ENCODE peak calls at places on chromosome 3, in eight cellular contexts. One of them, this sample, is unnamed. For H3K27me3, the result is how much of the 10 kb centered on the place peaks cover.

GRCh38 chr3:89504432-89504831 is 397.0 kb downstream of the EPHA3 start:
- DNase-seq in spleen: no peak
- DNase-seq in A673: no peak
- DNase-seq in psoas muscle: no peak
- DNase-seq in adrenal gland: no peak
- DNase-seq in right cardiac atrium: no peak
- DNase-seq in colonic mucosa: no peak
- DNase-seq in lower lobe of right lung: no peak
- DNase-seq in this sample: no peak

GRCh38 chr3:52193059-52193458 is 4.9 kb upstream of the ALAS1 start:
- DNase-seq in adrenal gland: peak
- DNase-seq in psoas muscle: peak
- DNase-seq in colonic mucosa: no peak
- DNase-seq in spleen: no peak
- DNase-seq in A673: no peak
- DNase-seq in lower lobe of right lung: no peak
- DNase-seq in right cardiac atrium: peak
- DNase-seq in this sample: no peak

GRCh38 chr3:146071636-146072035 is 89.3 kb downstream of the PLOD2 start:
- DNase-seq in A673: no peak
- DNase-seq in spleen: no peak
- DNase-seq in adrenal gland: no peak
- DNase-seq in lower lobe of right lung: no peak
- DNase-seq in right cardiac atrium: no peak
- DNase-seq in colonic mucosa: no peak
- DNase-seq in psoas muscle: no peak
- DNase-seq in this sample: no peak

GRCh38 chr3:161890147-161890625 is 393.6 kb downstream of the OTOL1 start:
- DNase-seq in psoas muscle: no peak
- DNase-seq in lower lobe of right lung: peak
- DNase-seq in A673: peak
- DNase-seq in spleen: no peak
- DNase-seq in right cardiac atrium: peak
- DNase-seq in colonic mucosa: no peak
- DNase-seq in adrenal gland: peak
- DNase-seq in this sample: no peak

GRCh38 chr3:159782724-159783421 is 205.8 kb upstream of the IL12A start:
- DNase-seq in A673: no peak
- DNase-seq in lower lobe of right lung: no peak
- DNase-seq in psoas muscle: no peak
- DNase-seq in right cardiac atrium: no peak
- DNase-seq in colonic mucosa: peak
- DNase-seq in adrenal gland: no peak
- DNase-seq in spleen: no peak
- DNase-seq in this sample: no peak

GRCh38 chr3:127140501-127141460 is 52.1 kb upstream of the PRR23E start:
- DNase-seq in colonic mucosa: no peak
- DNase-seq in lower lobe of right lung: no peak
- DNase-seq in right cardiac atrium: no peak
- DNase-seq in psoas muscle: no peak
- DNase-seq in A673: no peak
- DNase-seq in adrenal gland: no peak
- DNase-seq in spleen: no peak
- DNase-seq in this sample: no peak

GRCh38 chr3:55330355-55330754 is 156.8 kb downstream of the WNT5A start:
- DNase-seq in spleen: no peak
- DNase-seq in adrenal gland: peak
- DNase-seq in lower lobe of right lung: no peak
- DNase-seq in A673: peak
- DNase-seq in psoas muscle: no peak
- DNase-seq in colonic mucosa: no peak
- DNase-seq in right cardiac atrium: no peak
- DNase-seq in this sample: no peak

GRCh38 chr3:130828931-130829574 is 64.8 kb upstream of the ATP2C1 start:
- DNase-seq in psoas muscle: no peak
- DNase-seq in right cardiac atrium: no peak
- DNase-seq in lower lobe of right lung: no peak
- DNase-seq in A673: no peak
- DNase-seq in colonic mucosa: no peak
- DNase-seq in adrenal gland: no peak
- DNase-seq in spleen: no peak
- DNase-seq in this sample: no peak

GRCh38 chr3:53730565-53730964 is 115.7 kb downstream of the CHDH start:
- DNase-seq in right cardiac atrium: peak
- DNase-seq in colonic mucosa: no peak
- DNase-seq in spleen: no peak
- DNase-seq in A673: peak
- DNase-seq in psoas muscle: peak
- DNase-seq in adrenal gland: peak
- DNase-seq in lower lobe of right lung: no peak
- DNase-seq in this sample: no peak

GRCh38 chr3:57354768-57355167 is 62.3 kb upstream of the ASB14 start:
- DNase-seq in psoas muscle: no peak
- DNase-seq in A673: no peak
- DNase-seq in spleen: no peak
- DNase-seq in lower lobe of right lung: no peak
- DNase-seq in adrenal gland: no peak
- DNase-seq in colonic mucosa: no peak
- DNase-seq in right cardiac atrium: no peak
- DNase-seq in this sample: no peak

GRCh38 chr3:140898340-140899180 is 43.1 kb upstream of the SLC25A36 start:
- DNase-seq in psoas muscle: no peak
- DNase-seq in right cardiac atrium: no peak
- DNase-seq in adrenal gland: peak
- DNase-seq in lower lobe of right lung: no peak
- DNase-seq in colonic mucosa: peak
- DNase-seq in spleen: no peak
- DNase-seq in A673: peak
- DNase-seq in this sample: no peak

GRCh38 chr3:14138109-14138877 is 13.4 kb downstream of the TMEM43 start:
- DNase-seq in psoas muscle: no peak
- DNase-seq in right cardiac atrium: no peak
- DNase-seq in spleen: no peak
- DNase-seq in A673: no peak
- DNase-seq in colonic mucosa: no peak
- DNase-seq in lower lobe of right lung: no peak
- DNase-seq in adrenal gland: no peak
- DNase-seq in this sample: no peak

GRCh38 chr3:146502887-146503458 is 33.6 kb upstream of the PLSCR2 start:
- DNase-seq in right cardiac atrium: no peak
- DNase-seq in psoas muscle: no peak
- DNase-seq in A673: no peak
- DNase-seq in spleen: no peak
- DNase-seq in colonic mucosa: no peak
- DNase-seq in lower lobe of right lung: no peak
- DNase-seq in adrenal gland: no peak
- DNase-seq in this sample: no peak

GRCh38 chr3:45381168-45381852 is 7.1 kb upstream of the LARS2 start:
- DNase-seq in psoas muscle: no peak
- DNase-seq in spleen: no peak
- DNase-seq in lower lobe of right lung: no peak
- DNase-seq in colonic mucosa: peak
- DNase-seq in A673: no peak
- DNase-seq in right cardiac atrium: no peak
- DNase-seq in adrenal gland: no peak
- DNase-seq in this sample: no peak

GRCh38 chr3:155807823-155808222 is 1.7 kb upstream of the C3orf33 start:
- DNase-seq in right cardiac atrium: no peak
- DNase-seq in psoas muscle: no peak
- DNase-seq in adrenal gland: no peak
- DNase-seq in spleen: no peak
- DNase-seq in lower lobe of right lung: no peak
- DNase-seq in A673: no peak
- DNase-seq in colonic mucosa: no peak
- DNase-seq in this sample: no peak

GRCh38 chr3:169133178-169134161 is 530.0 kb downstream of the MECOM start:
- DNase-seq in right cardiac atrium: no peak
- DNase-seq in adrenal gland: no peak
- DNase-seq in spleen: no peak
- DNase-seq in A673: peak
- DNase-seq in psoas muscle: no peak
- DNase-seq in colonic mucosa: no peak
- DNase-seq in lower lobe of right lung: no peak
- DNase-seq in this sample: no peak

GRCh38 chr3:66531256-66531655 is 30.4 kb upstream of the LRIG1 start:
- DNase-seq in lower lobe of right lung: no peak
- DNase-seq in colonic mucosa: no peak
- DNase-seq in adrenal gland: no peak
- DNase-seq in A673: no peak
- DNase-seq in psoas muscle: no peak
- DNase-seq in right cardiac atrium: no peak
- DNase-seq in spleen: no peak
- DNase-seq in this sample: no peak

GRCh38 chr3:172939651-172940293 is 189.2 kb downstream of the ECT2 start:
- DNase-seq in psoas muscle: no peak
- DNase-seq in colonic mucosa: no peak
- DNase-seq in lower lobe of right lung: no peak
- DNase-seq in A673: peak
- DNase-seq in right cardiac atrium: no peak
- DNase-seq in adrenal gland: no peak
- DNase-seq in spleen: no peak
- DNase-seq in this sample: no peak

GRCh38 chr3:135224963-135225362 is 429.9 kb downstream of the EPHB1 start:
- DNase-seq in psoas muscle: no peak
- DNase-seq in A673: no peak
- DNase-seq in spleen: no peak
- DNase-seq in lower lobe of right lung: no peak
- DNase-seq in right cardiac atrium: no peak
- DNase-seq in adrenal gland: no peak
- DNase-seq in colonic mucosa: no peak
- DNase-seq in this sample: no peak

GRCh38 chr3:124809039-124809438 is 78.1 kb downstream of the ITGB5 start:
- DNase-seq in A673: no peak
- DNase-seq in colonic mucosa: no peak
- DNase-seq in right cardiac atrium: no peak
- DNase-seq in adrenal gland: no peak
- DNase-seq in lower lobe of right lung: no peak
- DNase-seq in spleen: no peak
- DNase-seq in psoas muscle: no peak
- DNase-seq in this sample: no peak

GRCh38 chr3:30082652-30083051 is 523.7 kb upstream of the TGFBR2 start:
- DNase-seq in lower lobe of right lung: no peak
- DNase-seq in A673: no peak
- DNase-seq in psoas muscle: no peak
- DNase-seq in spleen: no peak
- DNase-seq in right cardiac atrium: no peak
- DNase-seq in adrenal gland: no peak
- DNase-seq in colonic mucosa: no peak
- DNase-seq in this sample: no peak
- H3K27me3 ChIP-seq in lower lobe of right lung: under half
- H3K27me3 ChIP-seq in A673: under half
- H3K27me3 ChIP-seq in psoas muscle: under half
- H3K27me3 ChIP-seq in spleen: under half
- H3K27me3 ChIP-seq in right cardiac atrium: under half
- H3K27me3 ChIP-seq in adrenal gland: under half
- H3K27me3 ChIP-seq in colonic mucosa: under half
- H3K27me3 ChIP-seq in this sample: under half

GRCh38 chr3:185149591-185149990 is 3.3 kb downstream of the C3orf70 start:
- DNase-seq in spleen: no peak
- DNase-seq in A673: no peak
- DNase-seq in lower lobe of right lung: no peak
- DNase-seq in adrenal gland: no peak
- DNase-seq in psoas muscle: no peak
- DNase-seq in right cardiac atrium: peak
- DNase-seq in colonic mucosa: no peak
- DNase-seq in this sample: no peak
- H3K27me3 ChIP-seq in spleen: under half
- H3K27me3 ChIP-seq in A673: half or more
- H3K27me3 ChIP-seq in lower lobe of right lung: under half
- H3K27me3 ChIP-seq in adrenal gland: under half
- H3K27me3 ChIP-seq in psoas muscle: under half
- H3K27me3 ChIP-seq in right cardiac atrium: under half
- H3K27me3 ChIP-seq in colonic mucosa: under half
- H3K27me3 ChIP-seq in this sample: under half

GRCh38 chr3:15894382-15894781 is 96.6 kb upstream of the ANKRD28 start:
- DNase-seq in right cardiac atrium: no peak
- DNase-seq in A673: no peak
- DNase-seq in psoas muscle: no peak
- DNase-seq in colonic mucosa: no peak
- DNase-seq in spleen: no peak
- DNase-seq in lower lobe of right lung: no peak
- DNase-seq in adrenal gland: no peak
- DNase-seq in this sample: no peak
- H3K27me3 ChIP-seq in right cardiac atrium: under half
- H3K27me3 ChIP-seq in A673: under half
- H3K27me3 ChIP-seq in psoas muscle: under half
- H3K27me3 ChIP-seq in colonic mucosa: under half
- H3K27me3 ChIP-seq in spleen: under half
- H3K27me3 ChIP-seq in lower lobe of right lung: under half
- H3K27me3 ChIP-seq in adrenal gland: under half
- H3K27me3 ChIP-seq in this sample: under half

GRCh38 chr3:181713300-181713647 is 1.5 kb downstream of the SOX2 start:
- DNase-seq in colonic mucosa: no peak
- DNase-seq in lower lobe of right lung: no peak
- DNase-seq in A673: peak
- DNase-seq in right cardiac atrium: no peak
- DNase-seq in spleen: no peak
- DNase-seq in adrenal gland: no peak
- DNase-seq in psoas muscle: no peak
- DNase-seq in this sample: no peak

GRCh38 chr3:181709537-181710279 is 2.0 kb upstream of the SOX2 start:
- DNase-seq in spleen: peak
- DNase-seq in right cardiac atrium: peak
- DNase-seq in A673: peak
- DNase-seq in adrenal gland: peak
- DNase-seq in colonic mucosa: peak
- DNase-seq in psoas muscle: peak
- DNase-seq in lower lobe of right lung: peak
- DNase-seq in this sample: peak

GRCh38 chr3:181711325-181712135 is at the start of gene SOX2:
- DNase-seq in psoas muscle: peak
- DNase-seq in lower lobe of right lung: peak
- DNase-seq in A673: peak
- DNase-seq in spleen: peak
- DNase-seq in right cardiac atrium: peak
- DNase-seq in colonic mucosa: peak
- DNase-seq in adrenal gland: peak
- DNase-seq in this sample: peak

GRCh38 chr3:181712190-181712504 is 422 bp downstream of the SOX2 start:
- DNase-seq in colonic mucosa: no peak
- DNase-seq in right cardiac atrium: no peak
- DNase-seq in psoas muscle: no peak
- DNase-seq in spleen: no peak
- DNase-seq in A673: peak
- DNase-seq in adrenal gland: no peak
- DNase-seq in lower lobe of right lung: no peak
- DNase-seq in this sample: no peak

DNA sequence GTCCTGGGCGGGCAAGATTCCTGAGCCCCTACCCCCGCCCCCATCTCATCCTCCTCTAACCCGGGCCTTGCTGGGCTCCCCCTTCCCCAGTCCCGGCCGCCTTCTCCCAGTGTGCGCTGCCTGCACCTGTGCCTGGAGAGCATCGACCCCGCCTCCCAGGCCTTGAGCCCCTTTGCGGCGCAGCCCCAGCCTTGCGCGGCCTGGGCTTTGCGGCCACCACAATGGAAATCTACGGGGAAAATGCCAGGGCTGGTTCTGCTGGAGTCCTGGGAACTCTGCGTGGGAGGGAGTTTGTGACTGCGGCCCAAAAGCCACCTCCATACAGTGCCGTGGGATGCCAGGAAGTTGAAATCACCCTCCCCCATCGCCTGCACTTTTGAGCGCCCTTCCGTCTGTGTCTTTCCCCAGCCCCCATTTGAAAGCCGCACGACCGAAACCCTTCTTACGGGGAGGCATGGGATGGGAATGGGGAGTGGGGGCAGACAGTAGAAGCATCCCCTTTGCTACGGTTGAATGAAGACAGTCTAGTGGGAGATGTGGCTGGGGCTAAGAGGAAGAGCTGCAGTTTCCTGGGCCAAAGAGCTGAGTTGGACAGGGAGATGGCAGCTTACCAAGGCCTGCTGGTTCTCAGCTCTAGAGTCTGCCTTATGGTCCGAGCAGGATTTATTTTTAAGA is 1.0 kb upstream of the SOX2 start:
- DNase-seq in spleen: no peak
- DNase-seq in right cardiac atrium: no peak
- DNase-seq in lower lobe of right lung: no peak
- DNase-seq in adrenal gland: no peak
- DNase-seq in A673: peak
- DNase-seq in psoas muscle: no peak
- DNase-seq in colonic mucosa: no peak
- DNase-seq in this sample: no peak
- H3K27me3 ChIP-seq in spleen: half or more
- H3K27me3 ChIP-seq in right cardiac atrium: under half
- H3K27me3 ChIP-seq in lower lobe of right lung: half or more
- H3K27me3 ChIP-seq in adrenal gland: half or more
- H3K27me3 ChIP-seq in A673: under half
- H3K27me3 ChIP-seq in psoas muscle: under half
- H3K27me3 ChIP-seq in colonic mucosa: half or more
- H3K27me3 ChIP-seq in this sample: under half

This sample was measured in Caco-2.